ENCODE peak calls at places on chromosomes 12 and 14, in six cellular contexts. A is NB4, T is hepatocyte, K is WTC11, S is progenitor cell of endocrine pancreas, I is upper lobe of right lung. Y is an unnamed sample.

GRCh38 chr12:107027304-107028053 is 40.5 kb upstream of the MTERF2 start:
- DNase-seq in A (no peak), I (no peak), T (peak), K (no peak), S (no peak), Y (no peak)

GRCh38 chr14:89673499-89674225 is 256.6 kb upstream of the FOXN3 start:
- DNase-seq in K (no peak), T (peak), A (no peak), S (no peak), I (no peak), Y (no peak)

GRCh38 chr14:65070710-65071033 is 31.6 kb downstream of the MAX start:
- DNase-seq in I (no peak), A (no peak), K (no peak), T (no peak), S (no peak), Y (no peak)

GRCh38 chr14:100698719-100699448 is 27.8 kb upstream of the DLK1 start:
- DNase-seq in A (peak), I (no peak), S (no peak), K (no peak), T (no peak), Y (no peak)

GRCh38 chr12:109462868-109463692 is 14.0 kb downstream of the KCTD10 start:
- DNase-seq in S (no peak), K (peak), I (peak), A (peak), T (peak), Y (peak)

GRCh38 chr12:94244165-94245133 is 96.1 kb downstream of the PLXNC1 start:
- DNase-seq in K (no peak), I (peak), T (no peak), A (peak), S (no peak), Y (no peak)

GRCh38 chr12:65536876-65537661 is 258.6 kb downstream of the MSRB3 start:
- DNase-seq in K (no peak), S (no peak), I (no peak), T (peak), A (no peak), Y (no peak)

GRCh38 chr14:75452900-75453816 is 25.3 kb downstream of the JDP2 start:
- DNase-seq in I (peak), K (peak), A (peak), S (peak), T (peak), Y (peak)

GRCh38 chr14:22981090-22982012 is 1.0 kb downstream of the AJUBA start:
- DNase-seq in S (no peak), A (no peak), I (peak), T (peak), K (peak), Y (peak)

GRCh38 chr14:69050235-69051184 is 71.4 kb upstream of the ACTN1 start:
- DNase-seq in A (no peak), S (no peak), I (no peak), T (no peak), K (no peak), Y (no peak)

GRCh38 chr14:91115986-91116385 is 2.1 kb downstream of the DGLUCY start:
- DNase-seq in S (no peak), K (no peak), I (no peak), T (no peak), A (no peak), Y (no peak)

GRCh38 chr14:76551906-76552305 is 176.0 kb downstream of the ESRRB start:
- DNase-seq in K (peak), S (no peak), T (no peak), I (no peak), A (no peak), Y (no peak)

GRCh38 chr12:121283841-121284240 is 12.7 kb downstream of the CAMKK2 start:
- DNase-seq in I (no peak), A (no peak), T (no peak), S (no peak), K (no peak), Y (no peak)

GRCh38 chr12:121283388-121283787 is 13.1 kb downstream of the CAMKK2 start:
- DNase-seq in K (no peak), I (no peak), A (no peak), T (no peak), S (no peak), Y (no peak)

GRCh38 chr12:121282072-121282742 is 14.3 kb downstream of the CAMKK2 start:
- DNase-seq in S (no peak), A (no peak), K (no peak), I (no peak), T (no peak), Y (no peak)

GRCh38 chr12:121285856-121286255 is 10.7 kb downstream of the CAMKK2 start:
- DNase-seq in K (no peak), T (no peak), A (no peak), S (no peak), I (no peak), Y (no peak)

DNA sequence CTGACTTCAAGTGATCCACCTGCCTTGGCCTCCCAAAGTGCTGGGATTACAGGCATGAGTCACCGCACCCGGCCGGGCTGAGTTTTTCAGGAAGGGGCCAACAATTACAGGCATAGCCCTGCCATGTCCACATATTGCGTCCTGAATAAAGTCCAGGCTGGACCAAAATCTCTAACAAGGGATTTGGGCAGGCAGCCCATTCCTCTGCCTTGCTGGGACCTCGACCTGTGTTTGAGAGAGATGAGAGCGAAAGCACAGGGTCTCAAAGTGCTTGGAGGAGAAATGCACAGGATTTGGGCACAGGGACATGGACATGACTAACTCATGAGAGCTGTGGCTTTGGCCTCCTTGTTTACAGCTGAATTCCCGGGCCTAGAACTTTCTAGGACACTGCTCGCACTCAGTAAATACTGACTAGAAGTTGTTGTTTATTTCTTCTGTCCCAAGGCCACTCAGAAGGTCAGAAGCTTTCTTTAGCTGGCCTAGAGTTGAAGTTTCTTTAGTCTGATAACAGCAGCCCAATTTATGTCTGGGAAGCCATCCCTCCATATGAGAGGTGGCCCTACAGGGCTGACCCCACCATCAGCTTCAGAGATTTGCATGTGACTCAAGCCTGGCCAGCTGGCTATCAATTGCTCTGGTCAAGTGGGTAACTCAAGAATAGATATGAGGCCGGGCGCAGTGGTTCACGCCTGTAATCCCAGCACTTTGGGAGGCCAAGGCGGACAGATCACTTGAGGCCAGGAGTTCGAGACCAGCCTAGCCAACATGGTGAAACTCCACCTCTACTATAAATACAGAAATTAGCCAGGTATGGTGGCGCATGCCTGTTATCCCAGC is 11.7 kb downstream of the CAMKK2 start:
- DNase-seq in T (no peak), K (no peak), A (no peak), I (no peak), S (no peak), Y (no peak)
- TF ChIP-seq CTCF in T (no peak), K (no peak), A (no peak), I (no peak), S (no peak), Y (no peak)

GRCh38 chr12:102948941-102949352 is 8.5 kb upstream of the ASCL1 start:
- DNase-seq in A (peak), S (peak), T (peak), K (peak), I (no peak), Y (peak)
- TF ChIP-seq CTCF in A (peak), S (peak), T (peak), K (peak), I (peak), Y (peak)

DNA sequence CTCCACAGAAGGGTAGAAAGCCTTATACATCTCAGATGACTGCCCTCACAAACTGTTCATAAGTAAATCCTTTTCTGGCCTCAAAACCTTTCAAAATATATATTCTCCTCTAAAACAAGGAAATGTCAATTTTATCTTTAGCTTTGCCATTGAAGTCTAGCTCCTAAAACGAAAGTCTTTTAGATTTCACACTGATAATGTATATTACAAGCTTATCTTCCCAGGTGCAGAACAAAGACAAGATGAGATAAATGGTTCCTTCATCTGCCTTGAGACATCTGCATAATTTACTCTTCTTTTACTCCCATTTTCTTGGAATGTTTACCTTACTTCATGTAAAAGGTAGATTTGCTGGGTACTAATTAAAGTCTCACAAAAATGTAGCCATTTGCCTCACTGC is 257.1 kb downstream of the SYT10 start:
- DNase-seq in S (no peak), I (no peak), T (no peak), A (no peak), K (no peak), Y (no peak)
- TF ChIP-seq CTCF in S (no peak), I (no peak), T (no peak), A (no peak), K (no peak), Y (no peak)

DNA sequence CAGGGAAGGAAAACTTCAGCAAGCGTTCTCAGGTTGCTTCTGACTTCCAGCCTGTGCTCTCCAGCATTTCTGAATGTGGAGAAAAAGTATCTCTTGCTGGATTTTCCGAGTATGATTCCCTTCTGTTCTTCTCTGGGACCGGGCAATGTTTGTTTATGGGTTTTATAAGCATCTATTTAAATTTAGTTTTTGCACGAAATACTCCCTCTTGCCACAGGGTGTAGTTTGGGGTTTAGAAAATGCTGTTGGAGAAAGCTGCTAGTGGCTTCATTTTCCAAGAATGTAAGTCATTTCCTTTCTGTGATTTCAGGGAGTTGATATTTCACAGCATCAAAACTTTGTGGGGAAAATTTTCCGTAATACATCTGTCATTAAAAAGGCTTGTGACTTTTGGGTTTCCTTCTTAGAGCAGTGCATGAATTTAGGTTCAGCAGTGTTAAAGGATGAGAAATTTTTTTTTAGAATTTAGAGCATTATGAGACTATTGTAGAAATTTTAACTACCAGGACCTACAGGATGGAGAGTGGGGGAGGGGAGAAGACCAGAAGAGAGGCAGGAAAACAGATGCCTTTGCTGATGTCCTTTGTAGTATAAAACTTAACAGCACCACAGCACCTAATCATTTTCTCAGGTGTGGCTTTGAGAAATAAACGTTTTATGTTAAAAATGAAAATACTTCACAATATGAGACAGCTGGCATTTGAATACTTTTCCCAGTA is 1.5 kb downstream of the FRMD6 start:
- DNase-seq in A (peak), K (no peak), T (peak), S (no peak), I (no peak), Y (no peak)
- TF ChIP-seq CTCF in A (no peak), K (no peak), T (peak), S (peak), I (peak), Y (no peak)

DNA sequence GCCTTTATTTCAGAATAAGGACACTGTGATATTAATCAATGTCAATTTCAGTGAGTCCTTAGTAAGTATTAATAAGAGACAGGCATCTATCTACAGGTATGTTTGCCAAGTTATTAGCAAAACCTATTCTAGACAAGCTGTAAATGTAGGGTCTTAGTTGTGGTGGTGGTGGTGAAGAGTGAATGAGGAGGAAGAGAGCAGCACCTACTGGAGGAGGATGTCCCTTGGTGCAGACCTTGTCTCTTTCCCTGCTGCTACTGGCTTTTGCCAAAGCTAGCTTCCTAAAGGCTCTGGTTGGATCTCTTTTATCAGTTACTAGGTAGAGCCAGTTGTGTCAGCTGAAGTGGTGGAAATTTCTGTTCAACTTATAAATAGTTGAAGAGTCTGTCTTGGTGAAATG is 304.8 kb upstream of the ATP2B1 start:
- DNase-seq in S (no peak), A (peak), I (no peak), K (no peak), T (peak), Y (no peak)
- TF ChIP-seq CTCF in S (no peak), A (peak), I (peak), K (no peak), T (peak), Y (no peak)

DNA sequence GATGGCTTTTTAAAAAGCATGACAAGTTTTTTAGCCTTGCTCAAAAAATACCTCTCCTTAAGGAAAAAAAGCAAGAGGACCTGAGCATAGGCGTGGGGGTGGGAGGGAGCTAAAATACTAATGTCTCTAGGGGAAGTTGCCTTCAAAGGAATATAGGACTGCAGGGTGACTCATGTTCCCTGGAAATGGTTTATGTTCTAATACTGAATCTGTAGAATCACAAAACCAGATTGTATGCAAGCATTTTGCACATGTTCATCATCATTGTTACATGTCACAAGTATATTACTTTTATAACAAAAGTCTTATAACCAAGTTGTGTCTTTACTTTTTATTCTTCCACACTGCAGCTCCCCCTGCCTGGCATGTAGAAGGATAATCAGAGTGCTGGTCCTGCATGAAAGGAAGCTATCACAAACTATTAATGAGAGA is 36.6 kb downstream of the GPR135 start:
- DNase-seq in S (no peak), I (no peak), A (peak), K (no peak), T (no peak), Y (no peak)
- TF ChIP-seq CTCF in S (no peak), I (peak), A (no peak), K (no peak), T (peak), Y (no peak)

DNA sequence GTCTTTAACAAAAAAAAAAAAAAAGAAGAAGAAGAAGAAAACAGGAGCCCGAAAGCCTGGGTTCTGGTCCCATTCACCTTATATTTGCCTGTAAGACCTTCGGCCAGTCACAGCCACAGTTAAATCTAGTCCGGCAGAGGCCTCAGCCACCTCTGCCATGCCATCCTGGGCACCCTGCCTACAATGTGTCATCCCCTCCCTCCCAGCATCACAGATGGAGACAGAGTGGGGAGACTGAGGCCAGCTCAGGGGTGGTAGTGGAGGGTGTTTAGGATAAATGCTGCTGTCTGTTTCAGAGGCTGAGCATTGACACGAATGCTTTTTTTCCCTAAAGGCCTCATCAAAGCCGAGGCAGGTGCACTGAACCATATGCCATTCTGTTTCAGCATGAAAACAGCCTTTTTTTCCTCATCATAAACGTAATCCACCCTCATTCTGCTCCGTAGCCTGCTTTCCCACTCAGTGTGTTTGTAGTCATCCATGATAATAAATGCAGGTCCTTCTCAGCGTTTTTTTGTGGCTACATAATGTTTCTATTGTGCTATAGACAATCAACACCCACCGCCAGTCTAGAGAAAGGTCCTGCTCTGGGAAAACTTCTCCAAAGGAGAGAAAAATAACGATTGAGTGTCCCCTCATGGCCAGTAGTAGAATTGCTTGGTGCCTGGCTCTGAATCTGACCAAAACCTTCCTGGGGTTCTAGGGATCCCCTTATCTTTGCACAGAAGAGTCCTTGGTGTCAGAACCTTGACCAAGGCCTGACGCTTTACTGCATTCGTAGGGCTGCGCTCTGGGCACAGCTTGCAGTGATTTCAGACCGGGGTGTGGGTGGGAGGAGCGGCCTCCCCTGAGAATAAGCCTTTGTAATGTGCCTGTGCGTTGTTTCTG is 41.1 kb upstream of the TSPAN9 start:
- DNase-seq in S (no peak), I (no peak), T (no peak), A (peak), K (no peak), Y (no peak)
- TF ChIP-seq CTCF in S (peak), I (no peak), T (peak), A (peak), K (peak), Y (peak)

GRCh38 chr14:88380405-88380804 is 5.1 kb upstream of the SPATA7 start:
- DNase-seq in K (no peak), I (no peak), T (peak), A (peak), S (no peak), Y (no peak)
- TF ChIP-seq CTCF in K (no peak), I (no peak), T (peak), A (no peak), S (peak), Y (no peak)

DNA sequence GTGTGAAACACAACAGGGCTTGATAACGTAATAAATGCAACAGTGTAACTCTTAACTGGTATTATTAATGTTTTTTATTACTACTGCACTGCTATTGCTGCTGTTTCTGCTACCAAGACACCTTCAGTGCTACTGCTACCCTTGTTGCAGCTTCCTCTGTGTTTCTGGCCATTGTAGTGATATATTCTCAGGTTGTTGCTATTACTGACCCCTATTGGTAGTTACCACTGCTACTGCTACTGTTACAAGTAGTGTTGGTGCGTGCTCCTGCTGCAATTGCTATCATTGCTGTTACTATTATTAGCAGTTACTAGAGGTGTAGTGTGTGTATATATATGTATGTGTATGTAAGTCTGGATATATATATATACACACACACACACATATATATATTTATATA is 87.2 kb upstream of the PTPRB start:
- DNase-seq in S (no peak), A (peak), I (no peak), K (no peak), T (no peak), Y (no peak)
- TF ChIP-seq CTCF in S (peak), A (peak), I (no peak), K (no peak), T (no peak), Y (peak)

Y was measured in nephron progenitor cell.